ENCODE peak calls at places on chromosomes 7 and 10, in eight cellular contexts. X, L, Q, R, T, S, U and W are unnamed samples.

GRCh38 chr10:112269266-112269665 is 13.9 kb upstream of the TECTB start:
- DNase-seq in R (no peak), U (peak), Q (no peak), S (no peak), T (no peak), X (no peak), L (peak), W (no peak)

GRCh38 chr10:83871486-83872081 is 267.7 kb upstream of the GHITM start:
- DNase-seq in X (peak), R (peak), T (peak), L (peak), Q (peak), U (peak), S (peak), W (peak)

GRCh38 chr7:88337556-88337955 is 30.9 kb upstream of the STEAP4 start:
- DNase-seq in Q (no peak), L (no peak), S (no peak), R (no peak), U (peak), X (no peak), T (no peak), W (no peak)

GRCh38 chr7:43220250-43220649 is 107.8 kb downstream of the HECW1 start:
- DNase-seq in L (no peak), X (no peak), S (no peak), T (no peak), U (peak), R (no peak), Q (no peak), W (no peak)

GRCh38 chr10:114174462-114175190 is 623 bp upstream of the CCDC186 start:
- DNase-seq in U (peak), S (no peak), Q (peak), L (peak), X (peak), R (peak), T (no peak), W (peak)

GRCh38 chr7:140242057-140243031 is 65.6 kb upstream of the KDM7A start:
- DNase-seq in S (no peak), L (no peak), T (no peak), X (peak), U (no peak), Q (no peak), R (peak), W (peak)

GRCh38 chr10:49144021-49144720 is 10.3 kb upstream of the FAM170B start:
- DNase-seq in U (peak), X (no peak), R (no peak), T (no peak), Q (no peak), L (no peak), S (no peak), W (no peak)

GRCh38 chr10:112209534-112210200 is 26.1 kb upstream of the GPAM start:
- DNase-seq in X (no peak), U (no peak), L (no peak), Q (peak), R (no peak), T (no peak), S (no peak), W (no peak)

GRCh38 chr10:124705817-124706461 is 38.2 kb downstream of the FAM53B start:
- DNase-seq in R (no peak), L (no peak), T (no peak), X (peak), U (no peak), S (no peak), Q (no peak), W (no peak)

GRCh38 chr10:18545626-18546025 is 105.8 kb downstream of the NSUN6 start:
- DNase-seq in U (peak), T (no peak), S (no peak), R (no peak), Q (no peak), L (peak), X (no peak), W (no peak)

GRCh38 chr10:54800677-54801480 is at the start of gene PCDH15:
- DNase-seq in L (peak), S (no peak), Q (peak), U (peak), R (peak), T (no peak), X (no peak), W (no peak)

GRCh38 chr10:24208661-24209420 is at the start of gene KIAA1217:
- DNase-seq in T (peak), X (peak), R (peak), U (peak), S (peak), Q (peak), L (no peak), W (peak)

GRCh38 chr7:33673029-33673700 is 232.2 kb upstream of the BMPER start:
- DNase-seq in T (no peak), U (no peak), R (no peak), L (no peak), Q (no peak), S (no peak), X (no peak), W (no peak)
- TF ChIP-seq CTCF in T (no peak), U (no peak), R (no peak), L (no peak), Q (no peak), S (no peak), X (no peak), W (no peak)

GRCh38 chr7:44979481-44980392 is 922 bp upstream of the MYO1G start:
- DNase-seq in Q (no peak), R (no peak), L (no peak), X (peak), S (no peak), U (peak), T (no peak), W (no peak)
- TF ChIP-seq CTCF in Q (no peak), R (no peak), L (peak), X (no peak), S (no peak), U (no peak), T (peak), W (no peak)

DNA sequence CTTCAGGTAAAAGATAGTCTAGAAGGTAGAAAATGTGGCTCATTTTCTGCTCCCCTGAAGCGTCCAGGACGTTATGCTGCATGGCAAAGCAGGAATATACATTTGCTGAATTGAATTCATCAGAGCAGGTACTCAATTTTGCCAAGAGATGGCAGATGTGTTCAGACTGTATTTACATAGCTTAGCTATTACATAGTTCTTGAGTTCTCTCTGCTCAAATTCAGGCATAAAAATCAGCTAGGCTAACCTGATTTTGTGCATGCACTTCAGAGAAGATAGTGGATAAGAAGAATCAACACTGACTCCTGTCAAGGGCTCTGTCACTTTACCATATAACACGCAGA is 209.2 kb upstream of the FAM3C start:
- DNase-seq in X (no peak), S (no peak), U (peak), L (no peak), T (no peak), Q (no peak), R (no peak), W (no peak)
- TF ChIP-seq CTCF in X (no peak), S (no peak), U (peak), L (no peak), T (no peak), Q (no peak), R (no peak), W (no peak)

GRCh38 chr7:125383324-125383723 is 453.7 kb upstream of the POT1 start:
- DNase-seq in T (no peak), Q (no peak), X (no peak), S (no peak), U (no peak), L (peak), R (no peak), W (no peak)
- TF ChIP-seq CTCF in T (peak), Q (no peak), X (no peak), S (no peak), U (no peak), L (peak), R (no peak), W (no peak)

GRCh38 chr7:5679741-5680473 is 101.6 kb downstream of the RNF216 start:
- DNase-seq in T (peak), L (peak), S (no peak), R (peak), Q (peak), U (no peak), X (peak), W (peak)

GRCh38 chr7:5681423-5681822 is 100.0 kb downstream of the RNF216 start:
- DNase-seq in X (no peak), U (peak), R (no peak), Q (no peak), S (no peak), L (no peak), T (no peak), W (no peak)

GRCh38 chr7:5679047-5679740 is 102.3 kb downstream of the RNF216 start:
- DNase-seq in T (no peak), Q (no peak), R (no peak), S (no peak), X (peak), U (no peak), L (no peak), W (no peak)

GRCh38 chr7:5677538-5678294 is 103.7 kb downstream of the RNF216 start:
- DNase-seq in S (no peak), Q (peak), X (peak), R (peak), U (peak), L (peak), T (peak), W (no peak)

DNA sequence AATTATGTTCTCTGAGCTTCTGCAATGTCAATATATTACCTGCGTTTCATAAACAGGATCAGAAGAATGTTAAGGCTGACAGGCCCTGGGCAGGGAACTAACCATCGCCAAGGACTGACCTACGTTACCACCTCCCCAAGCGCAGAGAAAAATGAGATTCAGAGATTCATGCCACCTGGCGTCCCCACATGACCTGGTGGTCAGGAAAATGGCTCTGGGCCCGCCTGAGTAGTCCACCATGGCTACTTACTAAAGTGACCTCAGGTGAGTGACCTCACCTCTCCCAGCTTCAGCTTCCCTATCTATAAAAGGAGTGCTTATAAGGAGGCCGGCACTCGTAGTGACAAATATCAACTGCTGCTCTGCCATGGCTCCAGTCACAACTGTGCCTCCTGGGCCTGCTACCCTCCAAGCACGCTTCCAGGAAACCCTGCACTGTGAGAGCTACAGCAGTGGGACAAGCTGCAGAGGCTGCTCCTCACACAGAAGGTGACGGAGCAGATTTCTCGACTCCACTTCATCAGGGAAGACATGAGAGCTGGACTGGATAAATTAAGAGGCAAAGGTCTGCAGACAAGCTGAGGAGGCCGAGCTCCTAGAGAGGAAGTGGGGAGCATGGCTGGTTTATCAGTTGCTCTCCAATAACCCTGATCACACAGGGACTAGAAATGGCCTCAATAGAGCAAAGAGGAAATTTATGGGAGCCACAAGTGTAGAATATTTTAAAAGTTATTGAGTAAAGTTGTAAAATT is 103.0 kb downstream of the RNF216 start:
- DNase-seq in Q (no peak), L (no peak), S (no peak), R (no peak), U (no peak), X (peak), T (no peak), W (no peak)
- TF ChIP-seq CTCF in Q (no peak), L (no peak), S (no peak), R (no peak), U (no peak), X (peak), T (no peak), W (no peak)

GRCh38 chr7:46150202-46150601 is 229.1 kb upstream of the IGFBP3 start:
- DNase-seq in U (no peak), T (no peak), L (no peak), Q (no peak), X (no peak), S (no peak), R (no peak), W (no peak)

GRCh38 chr7:46150721-46151120 is 229.6 kb upstream of the IGFBP3 start:
- DNase-seq in R (no peak), L (no peak), X (no peak), U (no peak), T (no peak), Q (no peak), S (no peak), W (no peak)

GRCh38 chr7:46153951-46154787 is 233.1 kb upstream of the IGFBP3 start:
- DNase-seq in R (no peak), Q (no peak), X (no peak), S (no peak), T (no peak), U (no peak), L (peak), W (no peak)

GRCh38 chr7:46153583-46153950 is 232.5 kb upstream of the IGFBP3 start:
- DNase-seq in X (no peak), R (no peak), U (no peak), L (no peak), S (no peak), T (no peak), Q (no peak), W (no peak)

DNA sequence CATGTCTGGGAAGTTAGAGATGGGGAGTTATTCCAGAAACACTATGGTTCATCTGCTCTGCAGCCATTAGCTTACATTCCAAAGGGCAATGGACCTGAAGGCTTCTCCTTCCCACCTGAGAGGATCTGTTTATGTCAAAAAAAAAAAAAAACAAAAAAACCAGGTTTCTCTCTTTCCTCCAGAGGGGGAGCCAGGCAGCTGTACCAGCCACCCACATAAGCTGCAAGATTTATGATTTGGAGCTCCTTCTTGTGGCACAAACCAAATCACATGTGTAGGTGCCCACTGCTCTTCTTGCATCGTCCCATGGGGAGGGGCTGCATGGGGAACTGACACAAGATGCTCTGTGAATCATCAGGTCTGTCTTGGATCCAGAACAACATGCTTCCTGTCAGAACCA is 231.6 kb upstream of the IGFBP3 start:
- DNase-seq in L (no peak), R (no peak), S (no peak), U (no peak), X (no peak), T (no peak), Q (no peak), W (no peak)
- TF ChIP-seq CTCF in L (no peak), R (no peak), S (no peak), U (no peak), X (no peak), T (no peak), Q (no peak), W (no peak)

GRCh38 chr10:87818505-87819273 is 663 bp upstream of the ATAD1 start:
- DNase-seq in Q (no peak), R (peak), X (peak), U (peak), S (no peak), T (peak), L (peak), W (peak)
- TF ChIP-seq CTCF in Q (no peak), R (no peak), X (no peak), U (no peak), S (no peak), T (peak), L (peak), W (no peak)

DNA sequence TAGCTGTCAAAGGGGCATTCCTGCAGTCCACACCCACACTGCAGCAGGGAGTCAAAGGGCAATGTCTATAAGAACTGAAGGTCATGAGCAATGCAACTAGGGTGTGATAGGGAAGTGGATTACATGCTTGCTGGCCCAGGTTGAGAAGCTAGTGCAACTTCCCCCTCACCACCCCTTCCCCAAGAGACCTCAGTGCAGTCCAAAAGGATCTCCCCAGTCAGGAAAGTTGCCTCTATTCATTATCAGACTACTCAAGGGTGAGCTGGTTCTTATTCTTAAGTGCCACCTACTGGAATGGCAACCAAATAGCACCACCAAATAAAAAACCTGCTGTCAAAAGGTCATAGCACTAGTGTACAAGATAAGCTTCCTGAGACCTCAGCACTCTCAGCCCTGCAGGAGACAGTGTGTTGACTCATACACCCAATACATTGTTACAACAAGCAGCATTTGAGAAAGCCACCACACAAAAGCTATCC is 28.2 kb downstream of the MTERF1 start:
- DNase-seq in X (no peak), Q (no peak), L (peak), S (no peak), T (peak), U (no peak), R (no peak), W (no peak)
- TF ChIP-seq CTCF in X (no peak), Q (no peak), L (peak), S (no peak), T (peak), U (no peak), R (no peak), W (no peak)

GRCh38 chr7:83325083-83325482 is 162.4 kb upstream of the PCLO start:
- DNase-seq in U (no peak), S (no peak), R (no peak), X (no peak), L (no peak), T (no peak), Q (no peak), W (no peak)
- TF ChIP-seq CTCF in U (no peak), S (no peak), R (no peak), X (no peak), L (no peak), T (no peak), Q (no peak), W (no peak)